ENCODE peak calls at places on chromosomes 3 and 15, in five cellular contexts. P is A549, U is mesothelial cell of epicardium, N is cardiac septum, V is body of pancreas. O is an unnamed sample.

GRCh38 chr15:29268706-29269484 is 727 bp downstream of the NSMCE3 start:
- DNase-seq in P (peak), U (no peak), N (no peak), V (peak), O (no peak)

GRCh38 chr15:43514241-43515057 is 3.0 kb upstream of the MAP1A start:
- DNase-seq in P (no peak), U (no peak), N (no peak), V (no peak), O (no peak)

GRCh38 chr3:142501004-142501926 is 53.4 kb upstream of the XRN1 start:
- DNase-seq in P (peak), U (no peak), N (no peak), V (no peak), O (peak)

GRCh38 chr3:66910721-66911120 is 87.4 kb upstream of the KBTBD8 start:
- DNase-seq in P (no peak), U (no peak), N (no peak), V (no peak), O (no peak)

GRCh38 chr3:79947469-79947868 is 179.7 kb upstream of the ROBO1 start:
- DNase-seq in P (no peak), U (no peak), N (no peak), V (no peak), O (no peak)

GRCh38 chr3:17023006-17023664 is 138.4 kb downstream of the PLCL2 start:
- DNase-seq in P (no peak), U (no peak), N (no peak), V (no peak), O (no peak)

GRCh38 chr15:88736204-88736603 is 67.0 kb upstream of the ACAN start:
- DNase-seq in P (no peak), U (no peak), N (peak), V (no peak), O (no peak)

GRCh38 chr15:92797168-92798052 is 102.7 kb upstream of the CHD2 start:
- DNase-seq in P (peak), U (no peak), N (no peak), V (peak), O (peak)

GRCh38 chr3:44584646-44585501 is at the start of gene ZNF660:
- DNase-seq in P (no peak), U (peak), N (peak), V (peak), O (peak)

O was measured in HFFc6.